ENCODE peak calls at places on chromosomes 6 and 20, in four cellular contexts. E is fibroblast of the aortic adventitia, J is upper lobe of right lung, I is cardiac fibroblast. S is an unnamed sample.

GRCh38 chr20:46458891-46459750 is 52.7 kb upstream of the ELMO2 start:
- DNase-seq in I (peak; percentile 6), J (peak; percentile 75), E (no peak), S (peak; percentile 1)

GRCh38 chr20:58231678-58232077 is 3.2 kb upstream of the ANKRD60 start:
- DNase-seq in I (peak; percentile 44), E (peak; percentile 49), J (no peak), S (no peak)

GRCh38 chr6:49890988-49891387 is 24.7 kb upstream of the CRISP1 start:
- DNase-seq in J (no peak), E (no peak), I (no peak), S (no peak)

GRCh38 chr6:7332090-7332745 is 19.2 kb upstream of the SSR1 start:
- DNase-seq in E (no peak), J (no peak), I (no peak), S (peak; percentile 30)

GRCh38 chr20:5212897-5213296 is 86.1 kb downstream of the CDS2 start:
- DNase-seq in J (no peak), E (no peak), I (no peak), S (no peak)

GRCh38 chr6:87722831-87723726 is 21.0 kb upstream of the AKIRIN2 start:
- DNase-seq in J (peak; percentile 70), E (peak; percentile 98), I (peak; percentile 95), S (peak; percentile 96)

GRCh38 chr6:139483082-139483481 is 108.6 kb upstream of the CITED2 start:
- DNase-seq in J (no peak), I (no peak), E (no peak), S (no peak)

GRCh38 chr6:74657033-74657432 is 548.8 kb downstream of the COL12A1 start:
- DNase-seq in I (no peak), E (no peak), J (no peak), S (peak; percentile 43)

GRCh38 chr6:69835414-69836179 is 30.8 kb upstream of the COL19A1 start:
- DNase-seq in E (peak; percentile 83), J (no peak), I (peak; percentile 88), S (peak; percentile 42)

GRCh38 chr6:90204327-90204726 is 92.3 kb downstream of the BACH2 start:
- DNase-seq in J (no peak), E (peak; percentile 16), I (no peak), S (peak; percentile 75)

GRCh38 chr20:9408422-9409300 is 105.7 kb upstream of the LAMP5 start:
- DNase-seq in J (no peak), I (peak; percentile 28), E (peak; percentile 62), S (peak; percentile 84)
- TF ChIP-seq CTCF in J (no peak), I (no peak), E (no peak), S (no peak)

GRCh38 chr6:127420558-127420957 is 38.6 kb downstream of the KIAA0408 start:
- DNase-seq in E (peak; percentile 96), J (no peak), I (peak; percentile 94), S (peak; percentile 89)
- H3K4me3 ChIP-seq in E (no peak overlapping the region), J (no peak overlapping the region), I (no peak overlapping the region), S (no peak overlapping the region)

DNA sequence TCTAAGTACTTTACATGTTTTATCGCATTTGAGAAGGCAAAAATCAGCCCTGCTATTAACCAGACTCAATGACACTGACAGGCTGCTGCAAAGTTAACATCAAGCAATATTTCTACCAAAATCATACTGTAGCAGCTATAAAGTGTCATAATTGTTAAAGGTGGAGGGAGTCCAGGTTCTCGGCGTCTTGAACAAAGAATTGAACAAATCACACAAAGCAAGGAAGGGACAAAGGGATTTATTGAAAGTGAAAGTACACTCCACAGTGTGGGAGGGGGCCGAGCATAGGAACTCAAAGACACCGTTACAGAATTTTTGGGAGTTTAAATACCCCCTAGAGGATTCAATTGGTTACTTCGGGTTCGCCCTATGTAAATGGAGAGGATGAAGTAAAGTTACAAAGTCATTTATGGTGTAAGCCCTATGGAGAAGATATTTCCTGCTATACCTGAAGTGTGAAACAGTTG is 12.9 kb upstream of the ZNF391 start:
- DNase-seq in I (peak; percentile 6), J (no peak), E (peak; percentile 8), S (no peak)
- TF ChIP-seq CTCF in I (no peak), J (no peak), E (peak; percentile 16), S (no peak)

DNA sequence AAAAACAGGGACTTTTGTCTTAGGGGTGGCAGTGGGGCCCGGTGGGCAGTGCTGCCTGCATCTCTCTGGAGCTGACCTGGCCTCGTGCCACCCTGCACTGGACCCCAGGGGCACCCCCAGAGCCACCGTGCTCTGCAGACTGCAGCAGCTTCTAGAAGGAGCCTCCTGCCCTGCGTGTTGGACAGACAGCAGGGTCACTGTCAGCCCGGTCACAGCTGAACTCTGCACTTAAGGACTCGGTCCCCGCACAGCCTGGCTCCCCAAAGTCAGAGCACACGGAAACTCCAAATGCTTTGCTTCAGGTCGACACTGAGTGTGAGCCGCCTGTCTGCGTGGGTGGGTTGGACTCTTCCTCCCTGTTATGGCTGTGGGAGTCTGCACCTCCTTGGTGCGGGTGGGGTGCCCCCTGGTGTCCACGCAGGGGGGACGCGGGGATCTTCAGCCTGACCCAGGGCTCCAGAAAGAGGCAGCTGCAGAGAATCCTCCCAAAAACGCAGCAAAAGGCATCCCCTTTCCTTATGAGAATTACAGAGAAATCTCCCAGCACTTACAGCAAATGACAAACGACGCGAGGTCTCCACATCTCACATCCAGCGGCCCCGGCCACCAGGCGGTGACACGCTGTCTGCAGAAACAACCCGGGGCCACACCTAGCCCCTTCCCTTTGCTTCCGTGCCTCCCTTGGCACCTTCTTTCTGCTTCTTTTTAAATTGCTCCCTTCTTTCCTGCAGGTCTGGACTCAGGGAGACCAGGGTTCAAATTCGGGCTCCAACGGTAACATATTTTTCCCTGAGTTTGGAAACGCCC is 36.3 kb upstream of the DACT2 start:
- DNase-seq in E (peak; percentile 50), J (peak; percentile 82), I (peak; percentile 78), S (no peak)
- H3K4me3 ChIP-seq in E (no peak overlapping the region), J (no peak overlapping the region), I (no peak overlapping the region), S (no peak overlapping the region)

GRCh38 chr6:43146709-43147108 is 24.4 kb upstream of the SRF start:
- DNase-seq in I (no peak), E (no peak), J (no peak), S (no peak)

GRCh38 chr6:43147691-43148477 is 23.2 kb upstream of the SRF start:
- DNase-seq in J (no peak), I (no peak), E (no peak), S (no peak)

GRCh38 chr6:43147289-43147688 is 23.8 kb upstream of the SRF start:
- DNase-seq in E (no peak), J (no peak), I (no peak), S (no peak)

GRCh38 chr6:43144879-43145278 is 26.2 kb upstream of the SRF start:
- DNase-seq in J (no peak), E (no peak), I (no peak), S (no peak)

DNA sequence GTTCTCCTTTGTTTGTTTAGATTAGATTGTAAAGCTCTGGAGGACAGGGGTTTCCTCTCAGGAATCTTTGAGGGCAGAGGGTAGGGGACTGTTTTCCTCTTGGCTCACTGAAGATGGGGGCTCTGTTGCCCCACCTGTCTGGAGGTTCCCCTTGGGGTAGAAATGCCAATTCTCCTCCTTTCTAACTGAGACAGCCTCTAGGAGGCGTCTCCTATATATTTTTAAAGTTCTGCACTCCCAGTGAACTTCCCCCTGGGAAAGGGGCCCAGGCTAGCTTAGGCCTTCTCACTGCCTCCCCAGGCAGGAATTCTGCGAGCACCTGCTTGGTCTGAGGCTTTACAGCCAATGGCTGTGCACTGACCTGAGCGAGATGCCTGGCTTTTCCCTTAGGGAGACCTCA is 24.8 kb upstream of the SRF start:
- DNase-seq in J (no peak), I (no peak), E (no peak), S (no peak)
- TF ChIP-seq CTCF in J (no peak), I (no peak), E (no peak), S (no peak)

GRCh38 chr20:13221673-13222318 is 722 bp downstream of the ISM1 start:
- DNase-seq in E (peak; percentile 42), I (peak; percentile 66), J (peak; percentile 80), S (peak; percentile 92)
- H3K4me3 ChIP-seq in E (peak overlapping the region; percentile 50), I (peak overlapping the region; percentile 28), J (peak overlapping the region; percentile 53), S (peak overlapping the region; percentile 60)

DNA sequence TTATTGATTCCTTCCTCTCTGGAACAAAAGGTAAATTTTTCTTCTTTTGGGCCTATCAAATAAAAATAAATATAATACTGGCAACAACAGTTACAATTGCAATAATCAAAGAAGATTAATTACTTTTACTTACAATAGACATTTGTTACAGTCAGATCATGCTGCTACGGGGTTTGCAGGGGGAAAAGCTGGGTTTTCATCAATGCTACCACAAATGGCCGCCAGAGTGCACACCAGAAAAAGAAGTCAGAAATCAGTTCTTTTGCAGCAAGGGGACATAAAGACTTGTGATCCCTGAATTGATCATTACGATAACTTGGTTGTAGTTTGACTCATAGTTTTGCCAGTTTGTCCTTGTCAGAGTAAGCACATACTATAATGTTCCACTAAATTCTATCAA is 714.5 kb upstream of the EYS start:
- DNase-seq in J (no peak), E (no peak), I (peak; percentile 1), S (peak; percentile 32)
- TF ChIP-seq CTCF in J (no peak), E (no peak), I (no peak), S (no peak)